ENCODE peak calls at places on chromosomes 13 and 19, in nine cellular contexts. One of them, this sample, is unnamed.

GRCh38 chr13:109735567-109735966 is 50.8 kb downstream of the IRS2 start:
- DNase-seq in AG10803: no peak
- DNase-seq in CD4-positive, alpha-beta T cell: no peak
- DNase-seq in keratinocyte: no peak
- DNase-seq in fibroblast of pulmonary artery: no peak
- DNase-seq in astrocyte of the spinal cord: peak; percentile 5
- DNase-seq in AG09319: no peak
- DNase-seq in ovary: no peak
- DNase-seq in nephron progenitor cell: no peak
- DNase-seq in this sample: no peak

GRCh38 chr19:33437351-33438015 is 64.0 kb downstream of the CEBPG start:
- DNase-seq in AG10803: no peak
- DNase-seq in CD4-positive, alpha-beta T cell: no peak
- DNase-seq in keratinocyte: no peak
- DNase-seq in fibroblast of pulmonary artery: no peak
- DNase-seq in astrocyte of the spinal cord: no peak
- DNase-seq in AG09319: no peak
- DNase-seq in ovary: no peak
- DNase-seq in nephron progenitor cell: no peak
- DNase-seq in this sample: no peak

GRCh38 chr19:29665826-29666633 is 769 bp downstream of the PLEKHF1 start:
- DNase-seq in AG10803: peak; percentile 69
- DNase-seq in CD4-positive, alpha-beta T cell: peak; percentile 34
- DNase-seq in keratinocyte: no peak
- DNase-seq in fibroblast of pulmonary artery: peak; percentile 70
- DNase-seq in astrocyte of the spinal cord: no peak
- DNase-seq in AG09319: no peak
- DNase-seq in ovary: peak; percentile 66
- DNase-seq in nephron progenitor cell: peak; percentile 28
- DNase-seq in this sample: peak; percentile 36

GRCh38 chr19:33196446-33197193 is 2.5 kb downstream of the LRP3 start:
- DNase-seq in AG10803: no peak
- DNase-seq in CD4-positive, alpha-beta T cell: no peak
- DNase-seq in keratinocyte: no peak
- DNase-seq in fibroblast of pulmonary artery: no peak
- DNase-seq in astrocyte of the spinal cord: no peak
- DNase-seq in AG09319: no peak
- DNase-seq in ovary: no peak
- DNase-seq in nephron progenitor cell: no peak
- DNase-seq in this sample: no peak

GRCh38 chr19:47699360-47699917 is 13.8 kb upstream of the EHD2 start:
- DNase-seq in AG10803: no peak
- DNase-seq in CD4-positive, alpha-beta T cell: peak; percentile 63
- DNase-seq in keratinocyte: no peak
- DNase-seq in fibroblast of pulmonary artery: peak; percentile 41
- DNase-seq in astrocyte of the spinal cord: no peak
- DNase-seq in AG09319: no peak
- DNase-seq in ovary: peak; percentile 58
- DNase-seq in nephron progenitor cell: peak; percentile 85
- DNase-seq in this sample: peak; percentile 58

GRCh38 chr13:108020027-108020426 is 195.3 kb downstream of the LIG4 start:
- DNase-seq in AG10803: no peak
- DNase-seq in CD4-positive, alpha-beta T cell: no peak
- DNase-seq in keratinocyte: no peak
- DNase-seq in fibroblast of pulmonary artery: no peak
- DNase-seq in astrocyte of the spinal cord: no peak
- DNase-seq in AG09319: no peak
- DNase-seq in ovary: no peak
- DNase-seq in nephron progenitor cell: no peak
- DNase-seq in this sample: no peak

GRCh38 chr13:54637377-54637776 is 1608.8 kb downstream of the OLFM4 start:
- DNase-seq in AG10803: no peak
- DNase-seq in CD4-positive, alpha-beta T cell: no peak
- DNase-seq in keratinocyte: no peak
- DNase-seq in fibroblast of pulmonary artery: peak; percentile 3
- DNase-seq in astrocyte of the spinal cord: peak; percentile 19
- DNase-seq in AG09319: no peak
- DNase-seq in ovary: no peak
- DNase-seq in nephron progenitor cell: no peak
- DNase-seq in this sample: peak; percentile 75

GRCh38 chr19:35712910-35713845 is 4.6 kb upstream of the KMT2B start:
- DNase-seq in AG10803: no peak
- DNase-seq in CD4-positive, alpha-beta T cell: no peak
- DNase-seq in keratinocyte: no peak
- DNase-seq in fibroblast of pulmonary artery: no peak
- DNase-seq in astrocyte of the spinal cord: no peak
- DNase-seq in AG09319: no peak
- DNase-seq in ovary: no peak
- DNase-seq in nephron progenitor cell: no peak
- DNase-seq in this sample: no peak

GRCh38 chr19:52690395-52691214 is 44.2 kb downstream of the ZNF611 start:
- DNase-seq in AG10803: peak; percentile 95
- DNase-seq in CD4-positive, alpha-beta T cell: peak; percentile 95
- DNase-seq in keratinocyte: peak; percentile 75
- DNase-seq in fibroblast of pulmonary artery: peak; percentile 94
- DNase-seq in astrocyte of the spinal cord: peak; percentile 96
- DNase-seq in AG09319: peak; percentile 82
- DNase-seq in ovary: peak; percentile 92
- DNase-seq in nephron progenitor cell: peak; percentile 97
- DNase-seq in this sample: peak; percentile 97

GRCh38 chr19:48900477-48901452 is 653 bp downstream of the NUCB1 start:
- DNase-seq in AG10803: peak; percentile 46
- DNase-seq in CD4-positive, alpha-beta T cell: peak; percentile 42
- DNase-seq in keratinocyte: no peak
- DNase-seq in fibroblast of pulmonary artery: peak; percentile 61
- DNase-seq in astrocyte of the spinal cord: peak; percentile 55
- DNase-seq in AG09319: no peak
- DNase-seq in ovary: peak; percentile 58
- DNase-seq in nephron progenitor cell: no peak
- DNase-seq in this sample: no peak

GRCh38 chr19:55486971-55487883 is 1.0 kb upstream of the SSC5D start:
- DNase-seq in AG10803: peak; percentile 95
- DNase-seq in CD4-positive, alpha-beta T cell: no peak
- DNase-seq in keratinocyte: peak; percentile 23
- DNase-seq in fibroblast of pulmonary artery: peak; percentile 93
- DNase-seq in astrocyte of the spinal cord: peak; percentile 96
- DNase-seq in AG09319: peak; percentile 94
- DNase-seq in ovary: peak; percentile 89
- DNase-seq in nephron progenitor cell: peak; percentile 68
- DNase-seq in this sample: peak; percentile 83

GRCh38 chr19:32197896-32198882 is 147.2 kb upstream of the ZNF507 start:
- DNase-seq in AG10803: no peak
- DNase-seq in CD4-positive, alpha-beta T cell: no peak
- DNase-seq in keratinocyte: no peak
- DNase-seq in fibroblast of pulmonary artery: no peak
- DNase-seq in astrocyte of the spinal cord: no peak
- DNase-seq in AG09319: no peak
- DNase-seq in ovary: no peak
- DNase-seq in nephron progenitor cell: no peak
- DNase-seq in this sample: no peak

GRCh38 chr19:6835501-6835900 is 51.9 kb upstream of the ADGRE1 start:
- DNase-seq in AG10803: no peak
- DNase-seq in CD4-positive, alpha-beta T cell: no peak
- DNase-seq in keratinocyte: no peak
- DNase-seq in fibroblast of pulmonary artery: no peak
- DNase-seq in astrocyte of the spinal cord: no peak
- DNase-seq in AG09319: no peak
- DNase-seq in ovary: no peak
- DNase-seq in nephron progenitor cell: no peak
- DNase-seq in this sample: no peak

GRCh38 chr13:110575322-110576069 is 14.0 kb upstream of the RAB20 start:
- DNase-seq in AG10803: peak; percentile 36
- DNase-seq in CD4-positive, alpha-beta T cell: no peak
- DNase-seq in keratinocyte: no peak
- DNase-seq in fibroblast of pulmonary artery: peak; percentile 21
- DNase-seq in astrocyte of the spinal cord: no peak
- DNase-seq in AG09319: no peak
- DNase-seq in ovary: no peak
- DNase-seq in nephron progenitor cell: peak; percentile 34
- DNase-seq in this sample: no peak

GRCh38 chr19:58356971-58357797 is 3.9 kb upstream of the A1BG start:
- DNase-seq in AG10803: peak; percentile 34
- DNase-seq in CD4-positive, alpha-beta T cell: no peak
- DNase-seq in keratinocyte: no peak
- DNase-seq in fibroblast of pulmonary artery: peak; percentile 27
- DNase-seq in astrocyte of the spinal cord: no peak
- DNase-seq in AG09319: no peak
- DNase-seq in ovary: peak; percentile 28
- DNase-seq in nephron progenitor cell: no peak
- DNase-seq in this sample: no peak

DNA sequence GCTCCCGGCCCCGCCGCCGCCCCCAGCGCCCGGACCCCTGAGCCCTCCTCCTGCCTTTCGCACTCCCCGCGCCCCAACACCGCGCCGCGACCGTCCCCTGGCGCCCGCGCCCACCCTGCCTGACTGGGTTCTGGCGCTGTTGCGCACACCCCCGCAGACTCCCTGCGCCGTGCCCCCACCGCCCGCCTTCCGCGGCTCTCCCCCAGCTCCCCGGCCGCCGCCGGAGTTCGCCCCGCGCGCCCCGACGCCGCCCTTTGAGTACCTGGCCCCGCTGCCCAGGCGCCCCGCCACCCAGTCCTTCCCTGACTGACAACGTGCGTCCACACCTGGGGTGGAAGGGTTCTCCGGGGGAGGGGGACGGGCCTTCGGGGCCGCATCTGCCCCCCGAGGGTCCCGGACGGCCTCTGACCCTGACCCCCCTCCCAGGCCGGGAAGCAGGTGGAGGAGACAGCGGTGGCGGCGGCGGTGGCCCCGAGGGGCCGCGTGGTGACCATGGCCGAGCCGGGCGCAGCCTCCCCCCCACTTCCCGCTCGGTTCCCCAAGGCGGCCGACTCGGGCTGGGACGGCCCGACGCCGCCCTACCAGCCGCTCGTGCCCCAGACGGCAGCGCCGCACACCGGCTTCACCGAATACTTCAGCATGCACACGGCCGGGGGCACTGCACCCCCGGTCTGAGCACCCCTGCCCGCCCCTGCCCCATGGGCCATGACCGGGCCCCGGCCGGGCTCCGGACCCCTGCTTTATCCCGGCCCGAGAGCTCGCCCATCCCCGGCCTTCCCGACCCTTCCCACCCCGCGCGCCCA is 1.4 kb upstream of the MEGF8 start:
- DNase-seq in AG10803: no peak
- DNase-seq in CD4-positive, alpha-beta T cell: no peak
- DNase-seq in keratinocyte: no peak
- DNase-seq in fibroblast of pulmonary artery: no peak
- DNase-seq in astrocyte of the spinal cord: no peak
- DNase-seq in AG09319: no peak
- DNase-seq in ovary: peak; percentile 42
- DNase-seq in nephron progenitor cell: peak; percentile 44
- DNase-seq in this sample: no peak
- TF ChIP-seq CTCF in AG10803: no peak
- TF ChIP-seq CTCF in CD4-positive, alpha-beta T cell: no peak
- TF ChIP-seq CTCF in keratinocyte: no peak
- TF ChIP-seq CTCF in fibroblast of pulmonary artery: no peak
- TF ChIP-seq CTCF in astrocyte of the spinal cord: no peak
- TF ChIP-seq CTCF in AG09319: no peak
- TF ChIP-seq CTCF in ovary: no peak
- TF ChIP-seq CTCF in nephron progenitor cell: no peak
- TF ChIP-seq CTCF in this sample: no peak

GRCh38 chr19:54096642-54097106 is 3.9 kb downstream of the OSCAR start:
- DNase-seq in AG10803: peak; percentile 68
- DNase-seq in CD4-positive, alpha-beta T cell: no peak
- DNase-seq in keratinocyte: no peak
- DNase-seq in fibroblast of pulmonary artery: peak; percentile 54
- DNase-seq in astrocyte of the spinal cord: peak; percentile 51
- DNase-seq in AG09319: peak; percentile 25
- DNase-seq in ovary: peak; percentile 42
- DNase-seq in nephron progenitor cell: no peak
- DNase-seq in this sample: no peak
- TF ChIP-seq CTCF in AG10803: peak; percentile 57
- TF ChIP-seq CTCF in CD4-positive, alpha-beta T cell: no peak
- TF ChIP-seq CTCF in keratinocyte: peak; percentile 30
- TF ChIP-seq CTCF in fibroblast of pulmonary artery: peak; percentile 46
- TF ChIP-seq CTCF in astrocyte of the spinal cord: peak; percentile 51
- TF ChIP-seq CTCF in AG09319: peak; percentile 54
- TF ChIP-seq CTCF in ovary: no peak
- TF ChIP-seq CTCF in nephron progenitor cell: no peak
- TF ChIP-seq CTCF in this sample: no peak

DNA sequence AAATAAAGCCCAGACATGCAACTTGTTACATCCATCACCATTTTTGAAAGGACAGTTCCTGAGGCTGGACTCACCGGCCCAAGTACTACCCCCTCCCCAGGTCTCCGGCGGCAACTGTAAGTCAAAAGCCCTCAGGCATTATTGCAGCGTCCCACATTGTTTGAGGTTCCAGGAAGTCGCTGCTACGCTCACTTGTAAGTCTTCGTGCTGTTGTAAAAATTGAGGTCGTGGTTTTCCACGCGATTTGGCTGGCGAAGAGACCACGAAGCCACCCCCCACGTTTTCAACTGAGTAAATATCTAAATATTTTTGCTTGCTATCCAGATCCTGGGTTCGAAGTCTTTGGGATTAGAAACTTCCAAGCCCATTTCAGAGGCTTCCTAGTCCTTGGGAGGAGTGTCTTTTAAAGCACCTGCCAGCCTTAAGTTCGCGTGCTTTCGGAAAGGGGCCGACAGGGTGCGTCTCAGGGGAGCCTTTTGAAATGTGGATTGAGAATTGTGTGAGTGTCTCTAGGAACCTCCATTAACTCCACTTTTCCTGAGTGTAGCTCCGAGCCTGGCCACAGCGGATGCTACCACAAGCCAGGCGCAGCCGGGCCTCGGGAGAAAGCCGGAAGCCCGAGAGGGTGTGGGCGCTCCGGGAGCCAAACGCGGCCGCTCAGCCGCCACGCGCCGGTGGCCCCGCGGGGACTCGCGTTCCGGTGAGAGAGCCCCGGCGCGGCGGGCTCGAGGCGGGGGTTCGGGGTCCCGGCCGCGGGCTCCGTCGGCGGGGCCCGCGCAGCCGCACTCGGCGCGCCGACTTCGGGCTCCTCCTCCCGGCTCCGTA is at the start of gene FNDC3A:
- DNase-seq in AG10803: peak; percentile 63
- DNase-seq in CD4-positive, alpha-beta T cell: peak; percentile 44
- DNase-seq in keratinocyte: no peak
- DNase-seq in fibroblast of pulmonary artery: peak; percentile 74
- DNase-seq in astrocyte of the spinal cord: peak; percentile 73
- DNase-seq in AG09319: peak; percentile 16
- DNase-seq in ovary: peak; percentile 84
- DNase-seq in nephron progenitor cell: peak; percentile 86
- DNase-seq in this sample: peak; percentile 50
- TF ChIP-seq CTCF in AG10803: peak; percentile 29
- TF ChIP-seq CTCF in CD4-positive, alpha-beta T cell: peak; percentile 28
- TF ChIP-seq CTCF in keratinocyte: peak; percentile 8
- TF ChIP-seq CTCF in fibroblast of pulmonary artery: peak; percentile 3
- TF ChIP-seq CTCF in astrocyte of the spinal cord: peak; percentile 6
- TF ChIP-seq CTCF in AG09319: no peak
- TF ChIP-seq CTCF in ovary: no peak
- TF ChIP-seq CTCF in nephron progenitor cell: no peak
- TF ChIP-seq CTCF in this sample: no peak

DNA sequence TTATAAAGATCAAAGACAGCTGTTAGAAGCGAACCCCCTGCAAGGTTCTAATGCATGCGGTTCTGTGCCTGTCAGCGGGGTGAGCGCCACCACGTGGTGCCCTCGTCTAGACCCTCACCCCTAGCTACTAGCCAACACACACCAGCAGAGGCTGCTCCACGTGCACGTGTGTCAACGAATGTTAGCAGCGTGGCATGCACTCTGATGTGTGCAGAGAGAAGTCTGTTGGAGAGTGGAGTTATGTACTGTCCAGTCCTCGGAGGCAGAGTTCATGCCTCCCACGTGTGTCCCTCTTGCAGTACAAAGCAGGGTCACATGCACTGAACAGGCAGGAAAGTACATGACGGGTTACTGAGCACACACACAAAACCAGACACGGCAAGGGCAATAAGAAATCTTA is 75.0 kb upstream of the SLC15A1 start:
- DNase-seq in AG10803: no peak
- DNase-seq in CD4-positive, alpha-beta T cell: no peak
- DNase-seq in keratinocyte: no peak
- DNase-seq in fibroblast of pulmonary artery: no peak
- DNase-seq in astrocyte of the spinal cord: no peak
- DNase-seq in AG09319: no peak
- DNase-seq in ovary: no peak
- DNase-seq in nephron progenitor cell: peak; percentile 24
- DNase-seq in this sample: no peak
- TF ChIP-seq CTCF in AG10803: no peak
- TF ChIP-seq CTCF in CD4-positive, alpha-beta T cell: no peak
- TF ChIP-seq CTCF in keratinocyte: no peak
- TF ChIP-seq CTCF in fibroblast of pulmonary artery: no peak
- TF ChIP-seq CTCF in astrocyte of the spinal cord: no peak
- TF ChIP-seq CTCF in AG09319: no peak
- TF ChIP-seq CTCF in ovary: no peak
- TF ChIP-seq CTCF in nephron progenitor cell: peak; percentile 16
- TF ChIP-seq CTCF in this sample: no peak

This sample was measured in MCF 10A.